ENCODE peak calls at places on chromosome 6, in eight cellular contexts. J, Y, L, A, G, T, P and N are unnamed samples.

GRCh38 chr6:159953091-159953581 is 15.7 kb upstream of the IGF2R start:
- DNase-seq in J (no peak), Y (no peak), L (peak; percentile 35), A (peak; percentile 47), G (no peak), T (no peak), P (no peak), N (no peak)

GRCh38 chr6:15293674-15294073 is 47.8 kb downstream of the JARID2 start:
- DNase-seq in J (no peak), Y (no peak), L (no peak), A (no peak), G (no peak), T (no peak), P (no peak), N (no peak)

GRCh38 chr6:52132326-52132725 is 44.9 kb upstream of the PKHD1 start:
- DNase-seq in J (no peak), Y (no peak), L (no peak), A (no peak), G (no peak), T (no peak), P (no peak), N (no peak)

GRCh38 chr6:119895626-119896025 is 546.1 kb upstream of the MAN1A1 start:
- DNase-seq in J (no peak), Y (no peak), L (no peak), A (no peak), G (no peak), T (no peak), P (no peak), N (no peak)

GRCh38 chr6:52551483-52552277 is 25.2 kb downstream of the TRAM2 start:
- DNase-seq in J (no peak), Y (peak; percentile 92), L (peak; percentile 60), A (peak; percentile 40), G (peak; percentile 58), T (peak; percentile 67), P (peak; percentile 76), N (no peak)

GRCh38 chr6:126650931-126651330 is 311.0 kb downstream of the CENPW start:
- DNase-seq in J (no peak), Y (no peak), L (no peak), A (no peak), G (no peak), T (no peak), P (no peak), N (no peak)

GRCh38 chr6:35686873-35687557 is 1.7 kb downstream of the FKBP5 start:
- DNase-seq in J (no peak), Y (no peak), L (no peak), A (no peak), G (no peak), T (no peak), P (no peak), N (no peak)

GRCh38 chr6:7101290-7101689 is 6.5 kb upstream of the RREB1 start:
- DNase-seq in J (peak; percentile 43), Y (no peak), L (no peak), A (no peak), G (no peak), T (no peak), P (no peak), N (no peak)

GRCh38 chr6:157314705-157315321 is 8.5 kb downstream of the TMEM242 start:
- DNase-seq in J (no peak), Y (no peak), L (peak; percentile 73), A (no peak), G (no peak), T (no peak), P (no peak), N (no peak)

GRCh38 chr6:112054001-112054400 is at the start of gene CCN6:
- DNase-seq in J (no peak), Y (no peak), L (no peak), A (no peak), G (no peak), T (no peak), P (no peak), N (no peak)

GRCh38 chr6:112054520-112055160 is 736 bp downstream of the CCN6 start:
- DNase-seq in J (no peak), Y (no peak), L (peak; percentile 18), A (no peak), G (no peak), T (no peak), P (no peak), N (no peak)

GRCh38 chr6:112061605-112062004 is 7.7 kb downstream of the CCN6 start:
- DNase-seq in J (no peak), Y (no peak), L (no peak), A (no peak), G (no peak), T (no peak), P (no peak), N (no peak)

GRCh38 chr6:112058243-112058642 is 4.3 kb downstream of the CCN6 start:
- DNase-seq in J (no peak), Y (no peak), L (no peak), A (no peak), G (no peak), T (no peak), P (no peak), N (no peak)

GRCh38 chr6:112058673-112059072 is 4.8 kb downstream of the CCN6 start:
- DNase-seq in J (no peak), Y (no peak), L (no peak), A (no peak), G (no peak), T (no peak), P (no peak), N (no peak)
- TF ChIP-seq CTCF in J (no peak), Y (no peak), L (no peak), A (no peak), G (no peak), T (no peak), P (no peak), N (no peak)

DNA sequence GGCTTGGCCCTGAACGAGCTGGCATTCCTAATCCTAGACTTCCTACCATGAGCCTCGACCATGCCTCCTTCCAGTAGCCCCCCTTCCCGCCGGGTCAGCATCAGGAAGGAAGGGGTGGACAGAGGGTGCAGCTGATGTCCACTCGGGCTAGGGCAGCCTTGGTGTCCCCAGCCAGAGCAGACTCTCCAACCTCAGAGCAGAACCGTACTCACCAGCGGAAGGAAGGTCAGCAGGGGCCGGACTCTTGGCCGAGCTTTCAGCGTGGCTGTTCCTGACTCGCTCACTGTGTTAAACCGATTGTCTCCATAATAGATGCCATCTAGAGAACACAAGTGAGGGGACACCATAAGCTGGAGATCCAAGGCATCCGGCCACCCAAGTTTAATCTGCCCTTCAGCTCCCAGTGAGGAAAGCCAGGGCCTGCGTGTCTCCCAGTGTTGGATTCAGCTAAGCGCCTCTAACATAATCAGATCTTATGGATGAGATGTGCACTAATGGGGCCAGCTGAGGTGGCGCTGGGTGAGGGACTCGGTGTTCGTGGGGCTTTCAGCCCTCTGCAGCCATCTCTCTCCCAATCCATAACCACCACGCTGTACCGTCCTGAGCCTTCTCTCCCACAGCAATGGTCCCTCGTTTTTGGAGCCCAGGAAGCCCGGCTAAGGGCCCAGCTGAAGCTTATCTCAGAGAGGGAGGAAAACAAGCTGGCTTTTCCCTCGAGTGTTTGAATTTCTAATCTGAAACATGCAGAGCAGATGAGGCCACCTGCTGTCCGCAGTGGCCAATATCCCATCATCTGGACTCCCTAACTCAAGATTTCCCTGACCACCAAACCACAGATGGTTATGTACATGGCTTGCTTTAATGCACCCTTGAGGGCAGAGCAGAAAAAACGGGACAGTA is 13.7 kb downstream of the C6orf132 start:
- DNase-seq in J (no peak), Y (no peak), L (no peak), A (no peak), G (no peak), T (no peak), P (no peak), N (no peak)
- TF ChIP-seq CTCF in J (no peak), Y (no peak), L (no peak), A (no peak), G (no peak), T (no peak), P (no peak), N (no peak)

GRCh38 chr6:148175511-148176188 is 167.0 kb upstream of the SASH1 start:
- DNase-seq in J (no peak), Y (no peak), L (no peak), A (no peak), G (no peak), T (no peak), P (no peak), N (no peak)

GRCh38 chr6:148177589-148178233 is 164.9 kb upstream of the SASH1 start:
- DNase-seq in J (no peak), Y (peak; percentile 81), L (peak; percentile 52), A (peak; percentile 69), G (peak; percentile 70), T (peak; percentile 73), P (peak; percentile 76), N (no peak)

GRCh38 chr6:148182378-148182777 is 160.3 kb upstream of the SASH1 start:
- DNase-seq in J (no peak), Y (no peak), L (no peak), A (no peak), G (no peak), T (no peak), P (no peak), N (no peak)

GRCh38 chr6:148183776-148184175 is 158.9 kb upstream of the SASH1 start:
- DNase-seq in J (no peak), Y (no peak), L (no peak), A (no peak), G (no peak), T (no peak), P (no peak), N (no peak)

DNA sequence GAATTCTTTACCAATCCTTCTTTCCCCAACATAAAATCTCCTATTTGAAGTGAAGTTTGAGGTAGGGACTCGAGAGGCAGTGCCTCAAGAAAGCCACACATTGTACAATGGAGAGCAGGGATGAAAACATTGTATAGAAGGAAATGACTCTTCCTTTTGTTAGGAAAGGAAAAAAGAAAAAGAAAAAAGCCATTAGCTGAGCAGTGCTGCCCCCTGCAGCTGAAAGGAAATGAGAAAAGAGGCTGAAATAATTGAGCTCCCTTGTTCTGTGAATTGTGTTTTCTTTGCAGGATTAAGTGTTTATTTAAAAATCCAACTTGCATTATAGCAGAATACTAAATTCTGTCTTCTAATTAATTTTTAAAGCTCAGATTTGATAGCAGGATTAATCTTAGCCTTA is 162.9 kb upstream of the SASH1 start:
- DNase-seq in J (no peak), Y (no peak), L (peak; percentile 21), A (no peak), G (no peak), T (no peak), P (no peak), N (no peak)
- TF ChIP-seq CTCF in J (no peak), Y (peak; percentile 49), L (peak; percentile 54), A (peak; percentile 33), G (peak; percentile 22), T (peak; percentile 69), P (peak; percentile 39), N (peak; percentile 71)

DNA sequence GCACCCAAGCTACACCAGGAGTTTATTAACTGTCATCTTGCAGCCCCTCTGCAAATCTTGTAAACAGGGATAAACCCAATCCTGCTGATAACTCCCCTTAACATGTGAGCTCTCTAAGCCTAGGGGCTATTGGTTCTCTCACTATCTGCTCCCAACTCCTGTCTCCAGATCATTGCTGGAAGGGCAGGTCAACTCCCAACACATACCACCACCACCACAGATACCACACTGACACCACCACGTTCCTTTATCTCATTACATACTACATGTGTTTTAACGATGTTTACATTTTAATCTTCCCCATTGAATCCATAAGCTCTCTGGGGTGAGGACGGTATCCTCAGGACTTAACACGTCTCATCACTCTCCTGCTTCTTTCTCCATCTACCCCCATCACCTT is 51.8 kb downstream of the SIM1 start:
- DNase-seq in J (no peak), Y (no peak), L (no peak), A (no peak), G (no peak), T (no peak), P (no peak), N (no peak)
- TF ChIP-seq CTCF in J (no peak), Y (no peak), L (no peak), A (no peak), G (no peak), T (no peak), P (no peak), N (no peak)

GRCh38 chr6:69179681-69180080 is 544.6 kb downstream of the ADGRB3 start:
- DNase-seq in J (no peak), Y (no peak), L (no peak), A (no peak), G (no peak), T (peak; percentile 43), P (no peak), N (no peak)
- TF ChIP-seq CTCF in J (no peak), Y (no peak), L (no peak), A (no peak), G (no peak), T (peak; percentile 30), P (no peak), N (no peak)